ENCODE peak calls at places on chromosomes 16 and 17, in eight cellular contexts. Y is lung microvascular endothelial cell; X is NAMALWA; D is T-helper 2 cell; H is DMS79 treated with DMSO at 0.1 percent for 48 hours; V is activated CD4-positive, alpha-beta T cell treated with anti-CD3 and anti-CD28 coated beads, Interleukin-2, amount 10 ng/mL, durations not matched to agents 7 days and 5 days; O is AG04449; N is stimulated activated CD8-positive, alpha-beta memory T cell treated with anti-CD3 and anti-CD28 coated beads, Interleukin-2, amount 100 ng/mL, for 48 hours. M is an unnamed sample.
A peak's percentile ranks its signal among the peaks of the same experiment; 100 is the strongest.

GRCh38 chr17:30476726-30477082 is 504 bp upstream of the GOSR1 start:
- DNase-seq in Y (no peak), H (no peak), O (no peak), V (peak; percentile 14), X (no peak), N (no peak), D (no peak), M (no peak)

GRCh38 chr16:81151648-81152047 is 55.5 kb upstream of the GCSH start:
- DNase-seq in O (no peak), H (no peak), V (no peak), Y (no peak), X (no peak), N (no peak), D (no peak), M (no peak)

GRCh38 chr17:29855686-29856085 is 74.3 kb downstream of the SSH2 start:
- DNase-seq in N (no peak), H (no peak), D (no peak), O (no peak), Y (peak; percentile 6), X (no peak), V (no peak), M (peak; percentile 41)

GRCh38 chr17:15502315-15503112 is 35.1 kb upstream of the CDRT4 start:
- DNase-seq in N (peak; percentile 62), H (no peak), O (peak; percentile 67), Y (peak; percentile 89), D (no peak), X (peak; percentile 61), V (peak; percentile 72), M (peak; percentile 90)

GRCh38 chr17:34300652-34301390 is 15.3 kb downstream of the CCL11 start:
- DNase-seq in O (no peak), Y (peak; percentile 9), H (no peak), N (no peak), V (no peak), D (no peak), X (no peak), M (peak; percentile 58)

GRCh38 chr16:81070979-81071378 is 6.1 kb downstream of the C16orf46 start:
- DNase-seq in D (no peak), O (no peak), H (no peak), X (no peak), N (no peak), V (no peak), Y (no peak), M (no peak)

GRCh38 chr17:40062347-40063033 is at the start of gene THRA:
- DNase-seq in V (peak; percentile 65), O (no peak), N (peak; percentile 58), H (peak; percentile 32), X (peak; percentile 69), D (peak; percentile 60), Y (peak; percentile 76), M (no peak)

GRCh38 chr17:47257651-47258339 is 4.2 kb downstream of the ITGB3 start:
- DNase-seq in X (no peak), O (no peak), Y (peak; percentile 29), D (no peak), H (no peak), V (no peak), N (no peak), M (peak; percentile 78)

GRCh38 chr17:44360826-44361225 is 2.8 kb downstream of the FAM171A2 start:
- DNase-seq in D (no peak), V (no peak), Y (no peak), N (no peak), X (no peak), H (no peak), O (peak; percentile 12), M (peak; percentile 20)

GRCh38 chr17:78940708-78941107 is 15.5 kb upstream of the TIMP2 start:
- DNase-seq in O (no peak), N (no peak), X (no peak), D (no peak), Y (no peak), V (no peak), H (no peak), M (no peak)

GRCh38 chr17:41917957-41918391 is 777 bp downstream of the ACLY start:
- DNase-seq in X (peak; percentile 65), N (peak; percentile 16), D (no peak), O (no peak), H (peak; percentile 60), V (peak; percentile 32), Y (peak; percentile 45), M (no peak)

GRCh38 chr16:12773216-12773615 is 30.5 kb downstream of the CPPED1 start:
- DNase-seq in Y (no peak), X (no peak), D (no peak), V (no peak), O (no peak), H (no peak), N (no peak), M (no peak)

GRCh38 chr16:73405851-73406250 is 357.9 kb upstream of the ZFHX3 start:
- DNase-seq in X (no peak), V (no peak), O (peak; percentile 9), H (no peak), D (no peak), N (no peak), Y (no peak), M (peak; percentile 26)

GRCh38 chr17:4152471-4152870 is 9.5 kb downstream of the CYB5D2 start:
- DNase-seq in N (no peak), V (no peak), X (no peak), H (no peak), Y (no peak), D (no peak), O (peak; percentile 29), M (no peak)

GRCh38 chr16:88634141-88634993 is 4.0 kb upstream of the IL17C start:
- DNase-seq in D (peak; percentile 67), O (no peak), H (no peak), V (peak; percentile 65), Y (peak; percentile 41), X (peak; percentile 58), N (peak; percentile 49), M (no peak)

GRCh38 chr17:33494156-33494555 is 201.1 kb upstream of the ASIC2 start:
- DNase-seq in N (no peak), V (no peak), O (no peak), Y (no peak), H (peak; percentile 14), X (no peak), D (no peak), M (no peak)

GRCh38 chr17:62628845-62629555 is 1.5 kb downstream of the MRC2 start:
- DNase-seq in X (no peak), D (no peak), O (no peak), H (no peak), V (no peak), Y (no peak), N (no peak), M (no peak)

GRCh38 chr17:79914813-79915740 is 75.8 kb upstream of the CBX4 start:
- DNase-seq in X (no peak), O (no peak), N (no peak), V (no peak), Y (no peak), D (no peak), H (no peak), M (no peak)

GRCh38 chr17:9860851-9861250 is 35.1 kb downstream of the GLP2R start:
- DNase-seq in X (no peak), H (no peak), D (no peak), N (no peak), O (no peak), V (no peak), Y (no peak), M (no peak)

GRCh38 chr17:17104036-17104435 is 61.8 kb downstream of the MPRIP start:
- DNase-seq in N (no peak), H (no peak), O (no peak), D (no peak), V (no peak), Y (no peak), X (no peak), M (no peak)

GRCh38 chr16:74936902-74937560 is 47.9 kb downstream of the WDR59 start:
- DNase-seq in O (peak; percentile 66), D (no peak), H (no peak), Y (peak; percentile 2), N (no peak), X (no peak), V (no peak), M (peak; percentile 80)

GRCh38 chr17:79793924-79794304 is 3.0 kb downstream of the CBX8 start:
- DNase-seq in N (no peak), D (no peak), Y (no peak), H (no peak), X (no peak), O (no peak), V (no peak), M (no peak)

GRCh38 chr17:65677932-65678331 is 116.5 kb upstream of the AXIN2 start:
- DNase-seq in V (no peak), Y (no peak), O (no peak), X (no peak), D (no peak), H (no peak), N (no peak), M (peak; percentile 20)

GRCh38 chr17:42553866-42554249 is 1.1 kb downstream of the HSD17B1 start:
- DNase-seq in N (no peak), X (no peak), V (no peak), H (no peak), O (no peak), D (no peak), Y (peak; percentile 42), M (no peak)

GRCh38 chr17:230371-230770 is 48.9 kb upstream of the DOC2B start:
- DNase-seq in V (no peak), X (no peak), D (no peak), H (no peak), O (no peak), Y (no peak), N (no peak), M (no peak)

GRCh38 chr17:79446347-79446746 is 164.5 kb downstream of the RBFOX3 start:
- DNase-seq in H (no peak), O (no peak), N (no peak), V (no peak), D (no peak), Y (no peak), X (no peak), M (no peak)

GRCh38 chr16:1981972-1982574 is 804 bp upstream of the NOXO1 start:
- DNase-seq in O (no peak), Y (no peak), N (no peak), H (peak; percentile 17), V (no peak), D (no peak), X (no peak), M (no peak)

GRCh38 chr16:75921281-75921680 is 195.0 kb upstream of the CPHXL start:
- DNase-seq in N (no peak), O (no peak), Y (no peak), V (no peak), H (no peak), X (no peak), D (no peak), M (no peak)